ENCODE peak calls at places on chromosomes 6 and 20, in seven cellular contexts. One of them, this sample, is unnamed.

GRCh38 chr6:10962673-10963072 is 75.8 kb downstream of the SYCP2L start:
- DNase-seq in brain microvascular endothelial cell: peak
- DNase-seq in AG04450: peak
- DNase-seq in right cardiac atrium: no peak
- DNase-seq in CD4-positive, alpha-beta memory T cell: no peak
- DNase-seq in PC-9: no peak
- DNase-seq in WERI-Rb-1: no peak
- DNase-seq in this sample: no peak

GRCh38 chr20:23161968-23162696 is 76.0 kb upstream of the CD93 start:
- DNase-seq in PC-9: peak
- DNase-seq in WERI-Rb-1: no peak
- DNase-seq in AG04450: no peak
- DNase-seq in right cardiac atrium: peak
- DNase-seq in brain microvascular endothelial cell: peak
- DNase-seq in CD4-positive, alpha-beta memory T cell: no peak
- DNase-seq in this sample: no peak

GRCh38 chr6:49202923-49203322 is 260.1 kb downstream of the MMUT start:
- DNase-seq in WERI-Rb-1: no peak
- DNase-seq in right cardiac atrium: no peak
- DNase-seq in CD4-positive, alpha-beta memory T cell: no peak
- DNase-seq in AG04450: no peak
- DNase-seq in PC-9: no peak
- DNase-seq in brain microvascular endothelial cell: no peak
- DNase-seq in this sample: no peak

GRCh38 chr6:142783499-142783898 is 161.5 kb downstream of the HIVEP2 start:
- DNase-seq in right cardiac atrium: no peak
- DNase-seq in CD4-positive, alpha-beta memory T cell: no peak
- DNase-seq in brain microvascular endothelial cell: no peak
- DNase-seq in AG04450: no peak
- DNase-seq in PC-9: no peak
- DNase-seq in WERI-Rb-1: no peak
- DNase-seq in this sample: no peak

GRCh38 chr20:31661625-31662371 is 24.1 kb downstream of the COX4I2 start:
- DNase-seq in PC-9: peak
- DNase-seq in brain microvascular endothelial cell: peak
- DNase-seq in WERI-Rb-1: peak
- DNase-seq in CD4-positive, alpha-beta memory T cell: peak
- DNase-seq in AG04450: no peak
- DNase-seq in right cardiac atrium: peak
- DNase-seq in this sample: peak

GRCh38 chr6:139376054-139376355 is 1.6 kb upstream of the CITED2 start:
- DNase-seq in AG04450: no peak
- DNase-seq in WERI-Rb-1: no peak
- DNase-seq in CD4-positive, alpha-beta memory T cell: no peak
- DNase-seq in brain microvascular endothelial cell: no peak
- DNase-seq in right cardiac atrium: peak
- DNase-seq in PC-9: no peak
- DNase-seq in this sample: no peak

GRCh38 chr6:35318200-35318844 is 20.7 kb downstream of the DEF6 start:
- DNase-seq in CD4-positive, alpha-beta memory T cell: no peak
- DNase-seq in PC-9: peak
- DNase-seq in brain microvascular endothelial cell: peak
- DNase-seq in right cardiac atrium: peak
- DNase-seq in AG04450: peak
- DNase-seq in WERI-Rb-1: peak
- DNase-seq in this sample: peak

GRCh38 chr6:33427585-33428218 is 7.8 kb downstream of the SYNGAP1 start:
- DNase-seq in WERI-Rb-1: peak
- DNase-seq in right cardiac atrium: peak
- DNase-seq in CD4-positive, alpha-beta memory T cell: peak
- DNase-seq in AG04450: no peak
- DNase-seq in PC-9: peak
- DNase-seq in brain microvascular endothelial cell: no peak
- DNase-seq in this sample: peak

GRCh38 chr6:143099647-143100046 is 39.0 kb downstream of the AIG1 start:
- DNase-seq in PC-9: no peak
- DNase-seq in brain microvascular endothelial cell: no peak
- DNase-seq in WERI-Rb-1: no peak
- DNase-seq in right cardiac atrium: no peak
- DNase-seq in CD4-positive, alpha-beta memory T cell: no peak
- DNase-seq in AG04450: no peak
- DNase-seq in this sample: no peak

GRCh38 chr20:4898282-4898681 is 103.0 kb downstream of the SLC23A2 start:
- DNase-seq in right cardiac atrium: peak
- DNase-seq in brain microvascular endothelial cell: peak
- DNase-seq in CD4-positive, alpha-beta memory T cell: no peak
- DNase-seq in PC-9: peak
- DNase-seq in AG04450: peak
- DNase-seq in WERI-Rb-1: no peak
- DNase-seq in this sample: no peak

GRCh38 chr6:31814677-31815024 is 432 bp downstream of the HSPA1L start:
- DNase-seq in CD4-positive, alpha-beta memory T cell: peak
- DNase-seq in AG04450: peak
- DNase-seq in PC-9: peak
- DNase-seq in WERI-Rb-1: no peak
- DNase-seq in brain microvascular endothelial cell: peak
- DNase-seq in right cardiac atrium: peak
- DNase-seq in this sample: peak

GRCh38 chr6:160050022-160050421 is 71.6 kb upstream of the SLC22A1 start:
- DNase-seq in AG04450: no peak
- DNase-seq in right cardiac atrium: no peak
- DNase-seq in brain microvascular endothelial cell: no peak
- DNase-seq in CD4-positive, alpha-beta memory T cell: no peak
- DNase-seq in WERI-Rb-1: no peak
- DNase-seq in PC-9: no peak
- DNase-seq in this sample: no peak

GRCh38 chr6:16345449-16346330 is 107.3 kb downstream of the GMPR start:
- DNase-seq in CD4-positive, alpha-beta memory T cell: no peak
- DNase-seq in right cardiac atrium: no peak
- DNase-seq in PC-9: peak
- DNase-seq in brain microvascular endothelial cell: peak
- DNase-seq in AG04450: peak
- DNase-seq in WERI-Rb-1: no peak
- DNase-seq in this sample: peak

GRCh38 chr6:46331461-46331860 is 159.8 kb downstream of the RCAN2 start:
- DNase-seq in AG04450: no peak
- DNase-seq in PC-9: no peak
- DNase-seq in right cardiac atrium: no peak
- DNase-seq in CD4-positive, alpha-beta memory T cell: no peak
- DNase-seq in brain microvascular endothelial cell: no peak
- DNase-seq in WERI-Rb-1: no peak
- DNase-seq in this sample: no peak

GRCh38 chr6:12289655-12290489 is at the start of gene EDN1:
- DNase-seq in AG04450: peak
- DNase-seq in brain microvascular endothelial cell: peak
- DNase-seq in PC-9: peak
- DNase-seq in right cardiac atrium: peak
- DNase-seq in CD4-positive, alpha-beta memory T cell: peak
- DNase-seq in WERI-Rb-1: peak
- DNase-seq in this sample: peak

GRCh38 chr6:12291083-12291784 is 1.1 kb downstream of the EDN1 start:
- DNase-seq in brain microvascular endothelial cell: no peak
- DNase-seq in PC-9: no peak
- DNase-seq in CD4-positive, alpha-beta memory T cell: no peak
- DNase-seq in right cardiac atrium: no peak
- DNase-seq in WERI-Rb-1: no peak
- DNase-seq in AG04450: no peak
- DNase-seq in this sample: no peak

GRCh38 chr6:12291785-12292604 is 1.8 kb downstream of the EDN1 start:
- DNase-seq in AG04450: no peak
- DNase-seq in CD4-positive, alpha-beta memory T cell: no peak
- DNase-seq in brain microvascular endothelial cell: no peak
- DNase-seq in right cardiac atrium: no peak
- DNase-seq in PC-9: peak
- DNase-seq in WERI-Rb-1: peak
- DNase-seq in this sample: peak

GRCh38 chr6:12288844-12289654 is 1.1 kb upstream of the EDN1 start:
- DNase-seq in CD4-positive, alpha-beta memory T cell: peak
- DNase-seq in brain microvascular endothelial cell: peak
- DNase-seq in AG04450: no peak
- DNase-seq in WERI-Rb-1: peak
- DNase-seq in PC-9: peak
- DNase-seq in right cardiac atrium: no peak
- DNase-seq in this sample: no peak

DNA sequence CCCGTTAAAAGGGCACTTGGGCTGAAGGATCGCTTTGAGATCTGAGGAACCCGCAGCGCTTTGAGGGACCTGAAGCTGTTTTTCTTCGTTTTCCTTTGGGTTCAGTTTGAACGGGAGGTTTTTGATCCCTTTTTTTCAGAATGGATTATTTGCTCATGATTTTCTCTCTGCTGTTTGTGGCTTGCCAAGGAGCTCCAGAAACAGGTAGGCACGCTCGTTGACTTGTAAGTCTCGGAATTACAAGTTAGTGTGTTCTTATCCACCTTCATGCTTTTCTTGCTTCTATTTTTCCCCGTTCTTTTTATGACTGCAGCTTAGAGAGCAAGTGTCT is 294 bp downstream of the EDN1 start:
- DNase-seq in PC-9: no peak
- DNase-seq in CD4-positive, alpha-beta memory T cell: no peak
- DNase-seq in WERI-Rb-1: no peak
- DNase-seq in right cardiac atrium: no peak
- DNase-seq in AG04450: no peak
- DNase-seq in brain microvascular endothelial cell: no peak
- DNase-seq in this sample: no peak
- H3K27ac ChIP-seq in PC-9: peak
- H3K27ac ChIP-seq in CD4-positive, alpha-beta memory T cell: no peak
- H3K27ac ChIP-seq in WERI-Rb-1: no peak
- H3K27ac ChIP-seq in right cardiac atrium: peak
- H3K27ac ChIP-seq in AG04450: no peak
- H3K27ac ChIP-seq in brain microvascular endothelial cell: peak
- H3K27ac ChIP-seq in this sample: peak

GRCh38 chr20:1017677-1018076 is 15.6 kb upstream of the RSPO4 start:
- DNase-seq in AG04450: no peak
- DNase-seq in right cardiac atrium: no peak
- DNase-seq in WERI-Rb-1: no peak
- DNase-seq in brain microvascular endothelial cell: no peak
- DNase-seq in PC-9: no peak
- DNase-seq in CD4-positive, alpha-beta memory T cell: no peak
- DNase-seq in this sample: no peak
- H3K27ac ChIP-seq in AG04450: no peak
- H3K27ac ChIP-seq in right cardiac atrium: no peak
- H3K27ac ChIP-seq in WERI-Rb-1: no peak
- H3K27ac ChIP-seq in brain microvascular endothelial cell: no peak
- H3K27ac ChIP-seq in PC-9: no peak
- H3K27ac ChIP-seq in CD4-positive, alpha-beta memory T cell: no peak
- H3K27ac ChIP-seq in this sample: no peak

GRCh38 chr20:53723621-53724020 is 130.0 kb upstream of the ZNF217 start:
- DNase-seq in CD4-positive, alpha-beta memory T cell: no peak
- DNase-seq in right cardiac atrium: no peak
- DNase-seq in AG04450: no peak
- DNase-seq in brain microvascular endothelial cell: no peak
- DNase-seq in WERI-Rb-1: no peak
- DNase-seq in PC-9: no peak
- DNase-seq in this sample: no peak
- H3K27ac ChIP-seq in CD4-positive, alpha-beta memory T cell: no peak
- H3K27ac ChIP-seq in right cardiac atrium: no peak
- H3K27ac ChIP-seq in AG04450: no peak
- H3K27ac ChIP-seq in brain microvascular endothelial cell: no peak
- H3K27ac ChIP-seq in WERI-Rb-1: no peak
- H3K27ac ChIP-seq in PC-9: no peak
- H3K27ac ChIP-seq in this sample: no peak

GRCh38 chr20:57716893-57717292 is 7.1 kb upstream of the PMEPA1 start:
- DNase-seq in AG04450: no peak
- DNase-seq in WERI-Rb-1: no peak
- DNase-seq in PC-9: no peak
- DNase-seq in right cardiac atrium: no peak
- DNase-seq in brain microvascular endothelial cell: no peak
- DNase-seq in CD4-positive, alpha-beta memory T cell: no peak
- DNase-seq in this sample: no peak
- H3K27ac ChIP-seq in AG04450: no peak
- H3K27ac ChIP-seq in WERI-Rb-1: no peak
- H3K27ac ChIP-seq in PC-9: no peak
- H3K27ac ChIP-seq in right cardiac atrium: peak
- H3K27ac ChIP-seq in brain microvascular endothelial cell: no peak
- H3K27ac ChIP-seq in CD4-positive, alpha-beta memory T cell: no peak
- H3K27ac ChIP-seq in this sample: peak

GRCh38 chr20:37521091-37521771 is at the start of gene NNAT:
- DNase-seq in right cardiac atrium: peak
- DNase-seq in PC-9: no peak
- DNase-seq in brain microvascular endothelial cell: no peak
- DNase-seq in AG04450: no peak
- DNase-seq in WERI-Rb-1: no peak
- DNase-seq in CD4-positive, alpha-beta memory T cell: no peak
- DNase-seq in this sample: no peak

GRCh38 chr20:37520417-37520751 is 666 bp upstream of the NNAT start:
- DNase-seq in PC-9: no peak
- DNase-seq in right cardiac atrium: no peak
- DNase-seq in WERI-Rb-1: no peak
- DNase-seq in CD4-positive, alpha-beta memory T cell: no peak
- DNase-seq in AG04450: no peak
- DNase-seq in brain microvascular endothelial cell: no peak
- DNase-seq in this sample: no peak

GRCh38 chr20:37518059-37518458 is 3.0 kb upstream of the NNAT start:
- DNase-seq in CD4-positive, alpha-beta memory T cell: no peak
- DNase-seq in WERI-Rb-1: no peak
- DNase-seq in right cardiac atrium: no peak
- DNase-seq in AG04450: no peak
- DNase-seq in brain microvascular endothelial cell: no peak
- DNase-seq in PC-9: no peak
- DNase-seq in this sample: no peak

GRCh38 chr20:37518606-37519507 is 2.2 kb upstream of the NNAT start:
- DNase-seq in WERI-Rb-1: no peak
- DNase-seq in brain microvascular endothelial cell: no peak
- DNase-seq in CD4-positive, alpha-beta memory T cell: no peak
- DNase-seq in right cardiac atrium: peak
- DNase-seq in AG04450: no peak
- DNase-seq in PC-9: no peak
- DNase-seq in this sample: peak

DNA sequence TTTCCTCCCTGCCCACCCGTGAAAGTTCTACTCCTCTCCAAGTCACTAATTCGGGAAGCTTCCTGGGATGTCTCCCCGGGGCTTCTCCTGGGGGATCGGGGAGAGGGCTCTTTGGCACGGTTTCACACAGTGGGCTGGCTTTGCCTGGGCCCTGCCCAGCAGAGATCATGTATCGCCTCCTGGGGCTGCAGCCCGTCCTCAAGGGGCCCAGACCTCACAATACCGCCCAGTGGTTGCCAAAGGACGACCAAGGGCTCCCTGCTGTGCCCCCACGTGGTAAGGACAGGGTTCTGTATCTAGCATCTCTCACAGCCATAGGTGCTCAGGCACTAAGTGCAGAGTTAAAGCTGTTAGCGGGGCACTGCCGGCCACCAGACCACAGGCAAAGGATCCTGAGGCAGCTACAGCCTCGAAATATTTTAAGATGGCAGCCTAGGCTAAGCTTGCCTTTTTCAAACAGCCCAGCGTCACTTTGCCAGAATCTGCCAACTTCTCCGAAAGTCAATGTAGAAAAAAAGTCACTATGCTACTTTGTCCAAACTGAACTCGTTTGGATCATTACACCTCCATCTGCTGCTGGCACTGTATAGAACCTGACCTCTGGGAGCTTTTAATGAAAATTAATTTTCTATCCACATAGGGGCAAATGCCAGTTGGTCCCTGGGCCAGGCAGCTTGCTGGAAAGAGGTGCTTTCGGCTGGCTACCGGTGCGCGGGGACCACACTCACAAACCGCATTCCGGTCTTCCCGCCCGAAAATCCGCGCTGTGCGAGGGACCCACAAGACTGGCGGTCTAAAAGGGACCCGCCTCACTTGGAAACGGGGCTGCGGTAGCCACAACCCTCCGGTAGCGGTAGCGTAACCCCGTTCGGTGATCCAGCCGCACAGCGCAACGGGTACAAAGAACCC is 1.3 kb upstream of the NNAT start:
- DNase-seq in CD4-positive, alpha-beta memory T cell: no peak
- DNase-seq in WERI-Rb-1: peak
- DNase-seq in right cardiac atrium: peak
- DNase-seq in AG04450: no peak
- DNase-seq in PC-9: no peak
- DNase-seq in brain microvascular endothelial cell: peak
- DNase-seq in this sample: peak
- H3K27ac ChIP-seq in CD4-positive, alpha-beta memory T cell: no peak
- H3K27ac ChIP-seq in WERI-Rb-1: peak
- H3K27ac ChIP-seq in right cardiac atrium: peak
- H3K27ac ChIP-seq in AG04450: no peak
- H3K27ac ChIP-seq in PC-9: no peak
- H3K27ac ChIP-seq in brain microvascular endothelial cell: no peak
- H3K27ac ChIP-seq in this sample: peak

This sample was measured in SJSA1.